ENCODE peak calls at places on chromosomes 2 and 18, in seven cellular contexts. R is A549, A is body of pancreas, L is lower leg skin, O is H54, W is ovary, D is IMR-90. Q is an unnamed sample.

GRCh38 chr2:63374341-63374740 is 213.9 kb downstream of the WDPCP start:
- DNase-seq in O (no peak), L (no peak), R (no peak), W (no peak), D (no peak), A (no peak), Q (no peak)

GRCh38 chr2:11963966-11964365 is 217.5 kb downstream of the LPIN1 start:
- DNase-seq in A (no peak), O (no peak), L (no peak), D (no peak), R (no peak), W (no peak), Q (no peak)

GRCh38 chr2:86518498-86518897 is 44.7 kb downstream of the CHMP3 start:
- DNase-seq in A (peak; percentile 27), L (no peak), O (no peak), R (peak; percentile 32), D (no peak), W (no peak), Q (peak; percentile 9)

GRCh38 chr2:218996937-218997336 is 3.7 kb upstream of the CRYBA2 start:
- DNase-seq in D (no peak), L (no peak), W (no peak), A (peak; percentile 82), O (no peak), R (no peak), Q (no peak)

GRCh38 chr2:176079285-176079830 is 4.4 kb downstream of the EVX2 start:
- DNase-seq in W (no peak), D (no peak), A (no peak), O (no peak), L (no peak), R (no peak), Q (no peak)

GRCh38 chr2:161004379-161004778 is 155.8 kb upstream of the TANK start:
- DNase-seq in O (no peak), A (no peak), W (no peak), R (peak; percentile 24), D (peak; percentile 20), L (no peak), Q (no peak)

GRCh38 chr18:13579874-13580273 is 146.5 kb downstream of the FAM210A start:
- DNase-seq in A (no peak), W (no peak), L (no peak), O (no peak), D (no peak), R (no peak), Q (no peak)

GRCh38 chr2:144517825-144518699 is 1.9 kb downstream of the ZEB2 start:
- DNase-seq in W (peak; percentile 60), D (no peak), R (no peak), O (no peak), A (no peak), L (no peak), Q (peak; percentile 65)

GRCh38 chr2:9844581-9844980 is 1.3 kb downstream of the TAF1B start:
- DNase-seq in R (no peak), A (no peak), L (no peak), D (peak; percentile 38), O (no peak), W (no peak), Q (peak; percentile 27)

GRCh38 chr2:201182650-201183372 is at the start of gene CASP10:
- DNase-seq in L (peak; percentile 20), D (peak; percentile 55), W (no peak), A (peak; percentile 66), R (peak; percentile 89), O (peak; percentile 61), Q (peak; percentile 89)

GRCh38 chr2:23563673-23564617 is 179.0 kb downstream of the KLHL29 start:
- DNase-seq in A (peak; percentile 66), R (no peak), L (peak; percentile 67), O (no peak), D (peak; percentile 69), W (peak; percentile 74), Q (no peak)

GRCh38 chr2:100012575-100012974 is 129.8 kb downstream of the AFF3 start:
- DNase-seq in A (no peak), W (no peak), R (no peak), L (no peak), O (no peak), D (peak; percentile 41), Q (no peak)

GRCh38 chr2:236970656-236971010 is 115.1 kb upstream of the COPS8 start:
- DNase-seq in D (no peak), R (no peak), W (no peak), O (no peak), L (no peak), A (no peak), Q (no peak)

GRCh38 chr2:72147303-72147970 is at the start of gene CYP26B1:
- DNase-seq in L (no peak), O (no peak), D (no peak), R (no peak), W (no peak), A (peak; percentile 2), Q (no peak)

GRCh38 chr2:33256162-33256755 is 220.2 kb upstream of the RASGRP3 start:
- DNase-seq in R (no peak), O (no peak), D (no peak), L (no peak), A (no peak), W (no peak), Q (no peak)

GRCh38 chr18:80157708-80158343 is 48.8 kb downstream of the ADNP2 start:
- DNase-seq in W (peak; percentile 85), D (peak; percentile 74), L (peak; percentile 72), R (peak; percentile 75), A (peak; percentile 77), O (no peak), Q (peak; percentile 74)

GRCh38 chr18:77131652-77132368 is 773 bp downstream of the MBP start:
- DNase-seq in O (no peak), R (peak; percentile 54), A (peak; percentile 71), L (no peak), D (no peak), W (peak; percentile 75), Q (peak; percentile 73)

GRCh38 chr2:28991021-28991420 is 9.9 kb downstream of the TOGARAM2 start:
- DNase-seq in W (peak; percentile 51), R (no peak), O (no peak), D (peak; percentile 78), L (no peak), A (no peak), Q (no peak)

GRCh38 chr2:159262226-159262625 is 24.3 kb downstream of the WDSUB1 start:
- DNase-seq in D (no peak), R (no peak), A (no peak), W (no peak), O (no peak), L (no peak), Q (no peak)

GRCh38 chr2:55087501-55087900 is 37.2 kb upstream of the RTN4 start:
- DNase-seq in R (no peak), W (no peak), D (no peak), A (no peak), L (no peak), O (no peak), Q (peak; percentile 67)

GRCh38 chr18:59696311-59697235 is 650 bp downstream of the CCBE1 start:
- DNase-seq in D (peak; percentile 59), W (peak; percentile 66), O (no peak), R (peak; percentile 20), L (no peak), A (no peak), Q (no peak)

DNA sequence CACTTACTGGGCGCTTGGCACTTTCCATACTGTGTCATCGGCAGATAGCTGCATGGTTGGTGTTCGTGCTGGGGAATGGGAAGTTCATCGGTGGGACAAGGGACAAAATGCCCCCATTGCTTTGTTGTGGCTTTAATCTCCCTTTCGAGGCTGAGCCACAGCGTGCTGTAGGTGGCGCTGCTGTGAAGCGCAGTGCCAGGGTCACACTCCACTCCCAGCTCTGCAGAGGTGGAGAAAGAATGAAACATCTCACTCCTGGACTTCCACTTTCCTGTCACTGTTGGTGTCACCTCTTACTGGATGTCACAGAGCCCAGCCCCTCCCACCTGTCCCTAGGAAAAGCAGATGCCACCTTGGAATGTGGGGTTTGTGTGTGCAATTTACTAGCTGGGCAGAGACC is 8.7 kb downstream of the TYMS start:
- DNase-seq in D (no peak), W (no peak), O (no peak), L (no peak), A (no peak), R (no peak), Q (peak; percentile 49)
- TF ChIP-seq POLR2A in D (no peak), W (no peak), O (no peak), L (no peak), A (no peak), R (no peak), Q (no peak)

GRCh38 chr2:110682267-110682666 is 4.4 kb upstream of the BUB1 start:
- DNase-seq in O (no peak), A (no peak), D (no peak), R (no peak), W (no peak), L (no peak), Q (no peak)

GRCh38 chr2:110679337-110679707 is 1.5 kb upstream of the BUB1 start:
- DNase-seq in O (no peak), L (no peak), W (peak; percentile 37), D (no peak), R (no peak), A (no peak), Q (peak; percentile 84)

GRCh38 chr2:110678457-110679336 is 834 bp upstream of the BUB1 start:
- DNase-seq in D (peak; percentile 17), L (no peak), O (peak; percentile 11), W (peak; percentile 34), A (peak; percentile 14), R (no peak), Q (peak; percentile 79)

GRCh38 chr2:110677530-110678456 is at the start of gene BUB1:
- DNase-seq in R (peak; percentile 96), W (peak; percentile 98), O (peak; percentile 87), D (peak; percentile 95), A (peak; percentile 98), L (peak; percentile 96), Q (peak; percentile 99)

DNA sequence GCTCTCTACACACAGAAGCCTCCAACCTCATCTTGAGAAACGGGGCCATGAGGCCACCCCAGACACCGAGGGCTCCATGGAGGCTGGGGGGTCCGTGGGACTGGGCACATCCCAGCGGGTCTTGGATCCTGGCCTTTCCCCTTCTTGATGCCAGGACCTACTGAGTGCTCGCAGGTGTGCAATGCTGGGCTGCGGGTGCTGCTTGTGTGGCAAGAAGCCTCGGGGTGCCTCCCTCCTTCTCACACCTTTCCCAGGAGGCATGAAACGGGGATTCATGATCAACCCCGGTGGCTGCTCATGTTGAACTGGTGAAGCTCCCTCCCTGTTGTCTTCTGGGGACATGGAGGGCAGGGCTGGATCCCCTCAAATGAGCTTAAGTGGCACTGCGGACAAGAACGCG is 2.0 kb upstream of the BUB1 start:
- DNase-seq in W (peak; percentile 26), R (no peak), D (no peak), O (no peak), L (no peak), A (no peak), Q (no peak)
- TF ChIP-seq POLR2A in W (no peak), R (no peak), D (no peak), O (no peak), L (no peak), A (no peak), Q (no peak)

DNA sequence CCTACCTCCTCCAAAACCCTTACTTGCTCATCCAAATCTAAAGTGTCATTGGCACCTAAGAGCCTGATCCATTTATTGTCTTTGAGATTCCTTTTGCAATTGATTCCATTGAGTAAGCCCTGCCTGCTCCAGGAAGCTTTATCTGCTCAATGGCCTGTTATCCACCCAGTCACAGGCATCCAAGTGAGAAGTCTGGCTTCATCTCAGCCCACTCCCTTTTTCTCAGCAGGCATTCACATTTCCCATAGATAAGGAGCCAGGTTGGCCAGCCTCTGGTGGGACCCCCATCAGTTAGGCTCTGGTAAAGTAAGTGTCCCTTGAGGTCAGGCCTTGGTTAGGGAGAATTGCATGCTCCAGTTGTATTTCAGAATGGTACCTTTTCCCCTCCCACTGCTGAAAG is 396.2 kb upstream of the ST6GAL2 start:
- DNase-seq in D (no peak), R (no peak), A (no peak), W (no peak), L (no peak), O (no peak), Q (no peak)
- TF ChIP-seq POLR2A in D (no peak), R (no peak), A (no peak), W (no peak), L (no peak), O (no peak), Q (no peak)

GRCh38 chr2:233061007-233061590 is 957 bp downstream of the INPP5D start:
- DNase-seq in A (no peak), D (no peak), L (no peak), W (no peak), O (no peak), R (no peak), Q (peak; percentile 63)
- TF ChIP-seq POLR2A in A (no peak), D (no peak), L (no peak), W (no peak), O (no peak), R (no peak), Q (no peak)

Q was measured in erythroblast.